ENCODE peak calls at places on chromosome 1, in seven cellular contexts. One of them, this sample, is unnamed.

GRCh38 chr1:234495231-234495990 is 16.4 kb upstream of the TARBP1 start:
- DNase-seq in cardiac fibroblast: peak; percentile 73
- DNase-seq in HuH-7: no peak
- DNase-seq in activated effector memory CD4-positive, alpha-beta T cell treated with anti-CD3 and anti-CD28 coated beads, Interleukin-2, amount 50 U/mL, for 16 hours: no peak
- DNase-seq in G401: no peak
- DNase-seq in CD8-positive, alpha-beta T cell: no peak
- DNase-seq in activated CD4-positive, alpha-beta T cell treated with anti-CD3 and anti-CD28 coated beads, Interleukin-2, amount 50 U/mL, for 1 hour: no peak
- DNase-seq in this sample: no peak

GRCh38 chr1:184633785-184634184 is 120.9 kb downstream of the EDEM3 start:
- DNase-seq in activated effector memory CD4-positive, alpha-beta T cell treated with anti-CD3 and anti-CD28 coated beads, Interleukin-2, amount 50 U/mL, for 16 hours: no peak
- DNase-seq in G401: no peak
- DNase-seq in cardiac fibroblast: no peak
- DNase-seq in activated CD4-positive, alpha-beta T cell treated with anti-CD3 and anti-CD28 coated beads, Interleukin-2, amount 50 U/mL, for 1 hour: no peak
- DNase-seq in HuH-7: no peak
- DNase-seq in CD8-positive, alpha-beta T cell: no peak
- DNase-seq in this sample: no peak

GRCh38 chr1:208115924-208116614 is 128.1 kb downstream of the PLXNA2 start:
- DNase-seq in HuH-7: no peak
- DNase-seq in G401: no peak
- DNase-seq in CD8-positive, alpha-beta T cell: no peak
- DNase-seq in activated CD4-positive, alpha-beta T cell treated with anti-CD3 and anti-CD28 coated beads, Interleukin-2, amount 50 U/mL, for 1 hour: no peak
- DNase-seq in activated effector memory CD4-positive, alpha-beta T cell treated with anti-CD3 and anti-CD28 coated beads, Interleukin-2, amount 50 U/mL, for 16 hours: no peak
- DNase-seq in cardiac fibroblast: no peak
- DNase-seq in this sample: no peak

GRCh38 chr1:76158126-76158525 is 83.6 kb downstream of the ST6GALNAC3 start:
- DNase-seq in activated CD4-positive, alpha-beta T cell treated with anti-CD3 and anti-CD28 coated beads, Interleukin-2, amount 50 U/mL, for 1 hour: no peak
- DNase-seq in G401: no peak
- DNase-seq in activated effector memory CD4-positive, alpha-beta T cell treated with anti-CD3 and anti-CD28 coated beads, Interleukin-2, amount 50 U/mL, for 16 hours: no peak
- DNase-seq in cardiac fibroblast: no peak
- DNase-seq in HuH-7: no peak
- DNase-seq in CD8-positive, alpha-beta T cell: no peak
- DNase-seq in this sample: no peak

GRCh38 chr1:53552146-53552940 is 93.1 kb downstream of the DMRTB1 start:
- DNase-seq in G401: no peak
- DNase-seq in cardiac fibroblast: no peak
- DNase-seq in activated CD4-positive, alpha-beta T cell treated with anti-CD3 and anti-CD28 coated beads, Interleukin-2, amount 50 U/mL, for 1 hour: no peak
- DNase-seq in HuH-7: no peak
- DNase-seq in CD8-positive, alpha-beta T cell: no peak
- DNase-seq in activated effector memory CD4-positive, alpha-beta T cell treated with anti-CD3 and anti-CD28 coated beads, Interleukin-2, amount 50 U/mL, for 16 hours: peak; percentile 46
- DNase-seq in this sample: no peak

GRCh38 chr1:115089443-115090340 is at the start of gene TSPAN2:
- DNase-seq in CD8-positive, alpha-beta T cell: peak; percentile 34
- DNase-seq in G401: peak; percentile 22
- DNase-seq in activated effector memory CD4-positive, alpha-beta T cell treated with anti-CD3 and anti-CD28 coated beads, Interleukin-2, amount 50 U/mL, for 16 hours: peak; percentile 84
- DNase-seq in cardiac fibroblast: no peak
- DNase-seq in activated CD4-positive, alpha-beta T cell treated with anti-CD3 and anti-CD28 coated beads, Interleukin-2, amount 50 U/mL, for 1 hour: peak; percentile 55
- DNase-seq in HuH-7: no peak
- DNase-seq in this sample: peak; percentile 75

GRCh38 chr1:54464477-54465146 is 58.4 kb upstream of the SSBP3 start:
- DNase-seq in activated CD4-positive, alpha-beta T cell treated with anti-CD3 and anti-CD28 coated beads, Interleukin-2, amount 50 U/mL, for 1 hour: no peak
- DNase-seq in activated effector memory CD4-positive, alpha-beta T cell treated with anti-CD3 and anti-CD28 coated beads, Interleukin-2, amount 50 U/mL, for 16 hours: no peak
- DNase-seq in cardiac fibroblast: peak; percentile 19
- DNase-seq in G401: no peak
- DNase-seq in CD8-positive, alpha-beta T cell: no peak
- DNase-seq in HuH-7: no peak
- DNase-seq in this sample: no peak

GRCh38 chr1:117670996-117671780 is 65.3 kb downstream of the TENT5C start:
- DNase-seq in G401: no peak
- DNase-seq in HuH-7: no peak
- DNase-seq in cardiac fibroblast: no peak
- DNase-seq in CD8-positive, alpha-beta T cell: no peak
- DNase-seq in activated effector memory CD4-positive, alpha-beta T cell treated with anti-CD3 and anti-CD28 coated beads, Interleukin-2, amount 50 U/mL, for 16 hours: no peak
- DNase-seq in activated CD4-positive, alpha-beta T cell treated with anti-CD3 and anti-CD28 coated beads, Interleukin-2, amount 50 U/mL, for 1 hour: no peak
- DNase-seq in this sample: no peak

GRCh38 chr1:210321552-210321951 is 7.2 kb upstream of the HHAT start:
- DNase-seq in activated CD4-positive, alpha-beta T cell treated with anti-CD3 and anti-CD28 coated beads, Interleukin-2, amount 50 U/mL, for 1 hour: no peak
- DNase-seq in CD8-positive, alpha-beta T cell: no peak
- DNase-seq in G401: no peak
- DNase-seq in activated effector memory CD4-positive, alpha-beta T cell treated with anti-CD3 and anti-CD28 coated beads, Interleukin-2, amount 50 U/mL, for 16 hours: no peak
- DNase-seq in cardiac fibroblast: no peak
- DNase-seq in HuH-7: no peak
- DNase-seq in this sample: no peak

GRCh38 chr1:245380790-245381535 is 226.2 kb downstream of the KIF26B start:
- DNase-seq in HuH-7: no peak
- DNase-seq in CD8-positive, alpha-beta T cell: no peak
- DNase-seq in activated effector memory CD4-positive, alpha-beta T cell treated with anti-CD3 and anti-CD28 coated beads, Interleukin-2, amount 50 U/mL, for 16 hours: no peak
- DNase-seq in cardiac fibroblast: no peak
- DNase-seq in activated CD4-positive, alpha-beta T cell treated with anti-CD3 and anti-CD28 coated beads, Interleukin-2, amount 50 U/mL, for 1 hour: no peak
- DNase-seq in G401: peak; percentile 57
- DNase-seq in this sample: no peak

GRCh38 chr1:202133016-202133415 is 10.3 kb downstream of the GPR37L1 start:
- DNase-seq in activated effector memory CD4-positive, alpha-beta T cell treated with anti-CD3 and anti-CD28 coated beads, Interleukin-2, amount 50 U/mL, for 16 hours: no peak
- DNase-seq in HuH-7: no peak
- DNase-seq in cardiac fibroblast: no peak
- DNase-seq in activated CD4-positive, alpha-beta T cell treated with anti-CD3 and anti-CD28 coated beads, Interleukin-2, amount 50 U/mL, for 1 hour: no peak
- DNase-seq in G401: peak; percentile 49
- DNase-seq in CD8-positive, alpha-beta T cell: no peak
- DNase-seq in this sample: no peak

GRCh38 chr1:59730759-59731478 is 83.8 kb upstream of the HOOK1 start:
- DNase-seq in activated effector memory CD4-positive, alpha-beta T cell treated with anti-CD3 and anti-CD28 coated beads, Interleukin-2, amount 50 U/mL, for 16 hours: no peak
- DNase-seq in CD8-positive, alpha-beta T cell: no peak
- DNase-seq in HuH-7: peak; percentile 54
- DNase-seq in G401: no peak
- DNase-seq in cardiac fibroblast: peak; percentile 87
- DNase-seq in activated CD4-positive, alpha-beta T cell treated with anti-CD3 and anti-CD28 coated beads, Interleukin-2, amount 50 U/mL, for 1 hour: no peak
- DNase-seq in this sample: peak; percentile 32

GRCh38 chr1:8116892-8117262 is 90.8 kb upstream of the ERRFI1 start:
- DNase-seq in CD8-positive, alpha-beta T cell: no peak
- DNase-seq in G401: peak; percentile 51
- DNase-seq in cardiac fibroblast: peak; percentile 93
- DNase-seq in activated CD4-positive, alpha-beta T cell treated with anti-CD3 and anti-CD28 coated beads, Interleukin-2, amount 50 U/mL, for 1 hour: no peak
- DNase-seq in HuH-7: peak; percentile 64
- DNase-seq in activated effector memory CD4-positive, alpha-beta T cell treated with anti-CD3 and anti-CD28 coated beads, Interleukin-2, amount 50 U/mL, for 16 hours: no peak
- DNase-seq in this sample: peak; percentile 79

GRCh38 chr1:1324084-1324523 is 356 bp downstream of the INTS11 start:
- DNase-seq in HuH-7: no peak
- DNase-seq in activated effector memory CD4-positive, alpha-beta T cell treated with anti-CD3 and anti-CD28 coated beads, Interleukin-2, amount 50 U/mL, for 16 hours: no peak
- DNase-seq in CD8-positive, alpha-beta T cell: no peak
- DNase-seq in G401: no peak
- DNase-seq in cardiac fibroblast: no peak
- DNase-seq in activated CD4-positive, alpha-beta T cell treated with anti-CD3 and anti-CD28 coated beads, Interleukin-2, amount 50 U/mL, for 1 hour: no peak
- DNase-seq in this sample: no peak

GRCh38 chr1:40898434-40898900 is 36.3 kb upstream of the CITED4 start:
- DNase-seq in HuH-7: no peak
- DNase-seq in activated effector memory CD4-positive, alpha-beta T cell treated with anti-CD3 and anti-CD28 coated beads, Interleukin-2, amount 50 U/mL, for 16 hours: no peak
- DNase-seq in CD8-positive, alpha-beta T cell: no peak
- DNase-seq in G401: no peak
- DNase-seq in activated CD4-positive, alpha-beta T cell treated with anti-CD3 and anti-CD28 coated beads, Interleukin-2, amount 50 U/mL, for 1 hour: no peak
- DNase-seq in cardiac fibroblast: peak; percentile 33
- DNase-seq in this sample: no peak

GRCh38 chr1:155329980-155330598 is 9.4 kb downstream of the RUSC1 start:
- DNase-seq in CD8-positive, alpha-beta T cell: no peak
- DNase-seq in activated CD4-positive, alpha-beta T cell treated with anti-CD3 and anti-CD28 coated beads, Interleukin-2, amount 50 U/mL, for 1 hour: no peak
- DNase-seq in activated effector memory CD4-positive, alpha-beta T cell treated with anti-CD3 and anti-CD28 coated beads, Interleukin-2, amount 50 U/mL, for 16 hours: no peak
- DNase-seq in cardiac fibroblast: no peak
- DNase-seq in HuH-7: no peak
- DNase-seq in G401: no peak
- DNase-seq in this sample: no peak

GRCh38 chr1:185155600-185156320 is 993 bp downstream of the TRMT1L start:
- DNase-seq in CD8-positive, alpha-beta T cell: no peak
- DNase-seq in cardiac fibroblast: peak; percentile 34
- DNase-seq in G401: peak; percentile 52
- DNase-seq in HuH-7: no peak
- DNase-seq in activated CD4-positive, alpha-beta T cell treated with anti-CD3 and anti-CD28 coated beads, Interleukin-2, amount 50 U/mL, for 1 hour: no peak
- DNase-seq in activated effector memory CD4-positive, alpha-beta T cell treated with anti-CD3 and anti-CD28 coated beads, Interleukin-2, amount 50 U/mL, for 16 hours: no peak
- DNase-seq in this sample: no peak

GRCh38 chr1:59752556-59753412 is 62.0 kb upstream of the HOOK1 start:
- DNase-seq in activated effector memory CD4-positive, alpha-beta T cell treated with anti-CD3 and anti-CD28 coated beads, Interleukin-2, amount 50 U/mL, for 16 hours: no peak
- DNase-seq in cardiac fibroblast: no peak
- DNase-seq in HuH-7: no peak
- DNase-seq in G401: no peak
- DNase-seq in CD8-positive, alpha-beta T cell: no peak
- DNase-seq in activated CD4-positive, alpha-beta T cell treated with anti-CD3 and anti-CD28 coated beads, Interleukin-2, amount 50 U/mL, for 1 hour: no peak
- DNase-seq in this sample: no peak

GRCh38 chr1:40059292-40059959 is 18.9 kb downstream of the CAP1 start:
- DNase-seq in activated CD4-positive, alpha-beta T cell treated with anti-CD3 and anti-CD28 coated beads, Interleukin-2, amount 50 U/mL, for 1 hour: no peak
- DNase-seq in G401: no peak
- DNase-seq in CD8-positive, alpha-beta T cell: no peak
- DNase-seq in activated effector memory CD4-positive, alpha-beta T cell treated with anti-CD3 and anti-CD28 coated beads, Interleukin-2, amount 50 U/mL, for 16 hours: no peak
- DNase-seq in HuH-7: peak; percentile 20
- DNase-seq in cardiac fibroblast: peak; percentile 86
- DNase-seq in this sample: no peak

GRCh38 chr1:151715726-151716404 is 738 bp downstream of the CELF3 start:
- DNase-seq in HuH-7: peak; percentile 48
- DNase-seq in activated CD4-positive, alpha-beta T cell treated with anti-CD3 and anti-CD28 coated beads, Interleukin-2, amount 50 U/mL, for 1 hour: no peak
- DNase-seq in cardiac fibroblast: no peak
- DNase-seq in G401: peak; percentile 59
- DNase-seq in CD8-positive, alpha-beta T cell: no peak
- DNase-seq in activated effector memory CD4-positive, alpha-beta T cell treated with anti-CD3 and anti-CD28 coated beads, Interleukin-2, amount 50 U/mL, for 16 hours: no peak
- DNase-seq in this sample: no peak

GRCh38 chr1:11600901-11601300 is 53.3 kb downstream of the FBXO2 start:
- DNase-seq in HuH-7: no peak
- DNase-seq in cardiac fibroblast: no peak
- DNase-seq in CD8-positive, alpha-beta T cell: no peak
- DNase-seq in activated CD4-positive, alpha-beta T cell treated with anti-CD3 and anti-CD28 coated beads, Interleukin-2, amount 50 U/mL, for 1 hour: no peak
- DNase-seq in G401: no peak
- DNase-seq in activated effector memory CD4-positive, alpha-beta T cell treated with anti-CD3 and anti-CD28 coated beads, Interleukin-2, amount 50 U/mL, for 16 hours: no peak
- DNase-seq in this sample: no peak

GRCh38 chr1:217029311-217030157 is 306.3 kb upstream of the ESRRG start:
- DNase-seq in HuH-7: no peak
- DNase-seq in G401: no peak
- DNase-seq in cardiac fibroblast: peak; percentile 49
- DNase-seq in CD8-positive, alpha-beta T cell: no peak
- DNase-seq in activated CD4-positive, alpha-beta T cell treated with anti-CD3 and anti-CD28 coated beads, Interleukin-2, amount 50 U/mL, for 1 hour: no peak
- DNase-seq in activated effector memory CD4-positive, alpha-beta T cell treated with anti-CD3 and anti-CD28 coated beads, Interleukin-2, amount 50 U/mL, for 16 hours: no peak
- DNase-seq in this sample: peak; percentile 3

GRCh38 chr1:29471487-29472313 is 235.4 kb downstream of the PTPRU start:
- DNase-seq in cardiac fibroblast: no peak
- DNase-seq in CD8-positive, alpha-beta T cell: no peak
- DNase-seq in activated effector memory CD4-positive, alpha-beta T cell treated with anti-CD3 and anti-CD28 coated beads, Interleukin-2, amount 50 U/mL, for 16 hours: no peak
- DNase-seq in activated CD4-positive, alpha-beta T cell treated with anti-CD3 and anti-CD28 coated beads, Interleukin-2, amount 50 U/mL, for 1 hour: no peak
- DNase-seq in G401: no peak
- DNase-seq in HuH-7: peak; percentile 14
- DNase-seq in this sample: peak; percentile 15

GRCh38 chr1:3775498-3776230 is 3.1 kb downstream of the SMIM1 start:
- DNase-seq in activated effector memory CD4-positive, alpha-beta T cell treated with anti-CD3 and anti-CD28 coated beads, Interleukin-2, amount 50 U/mL, for 16 hours: peak; percentile 84
- DNase-seq in cardiac fibroblast: peak; percentile 78
- DNase-seq in HuH-7: peak; percentile 96
- DNase-seq in G401: no peak
- DNase-seq in activated CD4-positive, alpha-beta T cell treated with anti-CD3 and anti-CD28 coated beads, Interleukin-2, amount 50 U/mL, for 1 hour: peak; percentile 53
- DNase-seq in CD8-positive, alpha-beta T cell: no peak
- DNase-seq in this sample: no peak

GRCh38 chr1:19169642-19170041 is 40.4 kb downstream of the UBR4 start:
- DNase-seq in activated CD4-positive, alpha-beta T cell treated with anti-CD3 and anti-CD28 coated beads, Interleukin-2, amount 50 U/mL, for 1 hour: no peak
- DNase-seq in cardiac fibroblast: no peak
- DNase-seq in CD8-positive, alpha-beta T cell: no peak
- DNase-seq in G401: no peak
- DNase-seq in HuH-7: no peak
- DNase-seq in activated effector memory CD4-positive, alpha-beta T cell treated with anti-CD3 and anti-CD28 coated beads, Interleukin-2, amount 50 U/mL, for 16 hours: no peak
- DNase-seq in this sample: no peak

GRCh38 chr1:89698624-89699023 is 65.7 kb downstream of the LRRC8C start:
- DNase-seq in G401: no peak
- DNase-seq in cardiac fibroblast: peak; percentile 45
- DNase-seq in HuH-7: no peak
- DNase-seq in activated effector memory CD4-positive, alpha-beta T cell treated with anti-CD3 and anti-CD28 coated beads, Interleukin-2, amount 50 U/mL, for 16 hours: no peak
- DNase-seq in CD8-positive, alpha-beta T cell: no peak
- DNase-seq in activated CD4-positive, alpha-beta T cell treated with anti-CD3 and anti-CD28 coated beads, Interleukin-2, amount 50 U/mL, for 1 hour: no peak
- DNase-seq in this sample: no peak

GRCh38 chr1:87685366-87686136 is 356.9 kb downstream of the LMO4 start:
- DNase-seq in HuH-7: no peak
- DNase-seq in activated effector memory CD4-positive, alpha-beta T cell treated with anti-CD3 and anti-CD28 coated beads, Interleukin-2, amount 50 U/mL, for 16 hours: no peak
- DNase-seq in activated CD4-positive, alpha-beta T cell treated with anti-CD3 and anti-CD28 coated beads, Interleukin-2, amount 50 U/mL, for 1 hour: no peak
- DNase-seq in cardiac fibroblast: peak; percentile 19
- DNase-seq in G401: no peak
- DNase-seq in CD8-positive, alpha-beta T cell: no peak
- DNase-seq in this sample: no peak

GRCh38 chr1:202162049-202162417 is 1.6 kb upstream of the PTPN7 start:
- DNase-seq in activated CD4-positive, alpha-beta T cell treated with anti-CD3 and anti-CD28 coated beads, Interleukin-2, amount 50 U/mL, for 1 hour: peak; percentile 46
- DNase-seq in G401: no peak
- DNase-seq in HuH-7: no peak
- DNase-seq in cardiac fibroblast: no peak
- DNase-seq in activated effector memory CD4-positive, alpha-beta T cell treated with anti-CD3 and anti-CD28 coated beads, Interleukin-2, amount 50 U/mL, for 16 hours: peak; percentile 87
- DNase-seq in CD8-positive, alpha-beta T cell: no peak
- DNase-seq in this sample: no peak

GRCh38 chr1:230243583-230244377 is 176.7 kb downstream of the GALNT2 start:
- DNase-seq in activated effector memory CD4-positive, alpha-beta T cell treated with anti-CD3 and anti-CD28 coated beads, Interleukin-2, amount 50 U/mL, for 16 hours: no peak
- DNase-seq in CD8-positive, alpha-beta T cell: no peak
- DNase-seq in cardiac fibroblast: peak; percentile 32
- DNase-seq in G401: no peak
- DNase-seq in activated CD4-positive, alpha-beta T cell treated with anti-CD3 and anti-CD28 coated beads, Interleukin-2, amount 50 U/mL, for 1 hour: no peak
- DNase-seq in HuH-7: no peak
- DNase-seq in this sample: no peak

GRCh38 chr1:19547814-19548213 is 62.5 kb upstream of the CAPZB start:
- DNase-seq in HuH-7: no peak
- DNase-seq in CD8-positive, alpha-beta T cell: no peak
- DNase-seq in G401: no peak
- DNase-seq in cardiac fibroblast: no peak
- DNase-seq in activated CD4-positive, alpha-beta T cell treated with anti-CD3 and anti-CD28 coated beads, Interleukin-2, amount 50 U/mL, for 1 hour: no peak
- DNase-seq in activated effector memory CD4-positive, alpha-beta T cell treated with anti-CD3 and anti-CD28 coated beads, Interleukin-2, amount 50 U/mL, for 16 hours: no peak
- DNase-seq in this sample: no peak

GRCh38 chr1:222171005-222171404 is 376.9 kb downstream of the HHIPL2 start:
- DNase-seq in CD8-positive, alpha-beta T cell: no peak
- DNase-seq in activated CD4-positive, alpha-beta T cell treated with anti-CD3 and anti-CD28 coated beads, Interleukin-2, amount 50 U/mL, for 1 hour: no peak
- DNase-seq in G401: no peak
- DNase-seq in HuH-7: peak; percentile 44
- DNase-seq in activated effector memory CD4-positive, alpha-beta T cell treated with anti-CD3 and anti-CD28 coated beads, Interleukin-2, amount 50 U/mL, for 16 hours: no peak
- DNase-seq in cardiac fibroblast: peak; percentile 76
- DNase-seq in this sample: peak; percentile 4

GRCh38 chr1:227747948-227748495 is 12.8 kb downstream of the SNAP47 start:
- DNase-seq in CD8-positive, alpha-beta T cell: no peak
- DNase-seq in activated effector memory CD4-positive, alpha-beta T cell treated with anti-CD3 and anti-CD28 coated beads, Interleukin-2, amount 50 U/mL, for 16 hours: peak; percentile 56
- DNase-seq in activated CD4-positive, alpha-beta T cell treated with anti-CD3 and anti-CD28 coated beads, Interleukin-2, amount 50 U/mL, for 1 hour: no peak
- DNase-seq in cardiac fibroblast: no peak
- DNase-seq in HuH-7: no peak
- DNase-seq in G401: no peak
- DNase-seq in this sample: no peak

This sample was measured in Caco-2.